ENCODE peak calls at places on chromosomes 5 and 9, in nine cellular contexts. D is SK-N-SH; L is CD8-positive, alpha-beta memory T cell; J is uterus; F is upper lobe of right lung; G is stomach; B is effector memory CD4-positive, alpha-beta T cell; O is colonic mucosa; R is tibial nerve. N is an unnamed sample. For H3K4me1, the result is how much of the 10 kb centered on the place peaks cover.

GRCh38 chr9:95648225-95648624 is 131.5 kb upstream of the PTCH1 start:
- DNase-seq in D (no peak), L (no peak), J (no peak), F (no peak), G (no peak), B (no peak), O (no peak), R (no peak), N (no peak)

GRCh38 chr9:98533132-98533531 is 175.6 kb downstream of the GABBR2 start:
- DNase-seq in D (no peak), L (no peak), J (no peak), F (no peak), G (no peak), B (no peak), O (peak), R (no peak), N (no peak)

GRCh38 chr9:133050781-133051180 is 11.0 kb upstream of the CEL start:
- DNase-seq in D (no peak), L (no peak), J (no peak), F (no peak), G (peak), B (no peak), O (peak), R (no peak), N (peak)

GRCh38 chr5:96794757-96795156 is 13.0 kb downstream of the ERAP1 start:
- DNase-seq in D (no peak), L (peak), J (no peak), F (no peak), G (no peak), B (no peak), O (no peak), R (no peak), N (no peak)

GRCh38 chr9:20212806-20213205 is 409.5 kb downstream of the MLLT3 start:
- DNase-seq in D (no peak), L (no peak), J (no peak), F (no peak), G (no peak), B (no peak), O (no peak), R (no peak), N (no peak)

GRCh38 chr5:6188344-6188743 is 190.0 kb downstream of the MED10 start:
- DNase-seq in D (no peak), L (no peak), J (no peak), F (no peak), G (no peak), B (no peak), O (no peak), R (no peak), N (no peak)

GRCh38 chr5:134086943-134087305 is 27.6 kb upstream of the TCF7 start:
- DNase-seq in D (no peak), L (peak), J (no peak), F (no peak), G (no peak), B (peak), O (no peak), R (no peak), N (no peak)

GRCh38 chr5:100448250-100448649 is 86.9 kb upstream of the FAM174A start:
- DNase-seq in D (no peak), L (no peak), J (no peak), F (no peak), G (no peak), B (no peak), O (no peak), R (no peak), N (no peak)

GRCh38 chr9:79962836-79963235 is 391.1 kb downstream of the TLE4 start:
- DNase-seq in D (no peak), L (no peak), J (no peak), F (no peak), G (no peak), B (no peak), O (no peak), R (no peak), N (no peak)

GRCh38 chr5:178331491-178331981 is 98.9 kb upstream of the PHYKPL start:
- DNase-seq in D (peak), L (no peak), J (no peak), F (peak), G (peak), B (no peak), O (peak), R (peak), N (peak)

GRCh38 chr9:109830587-109830986 is 50.6 kb downstream of the PALM2AKAP2 start:
- DNase-seq in D (no peak), L (no peak), J (no peak), F (no peak), G (no peak), B (no peak), O (no peak), R (no peak), N (no peak)

GRCh38 chr5:18977880-18978279 is 1010.1 kb downstream of the CDH18 start:
- DNase-seq in D (no peak), L (no peak), J (no peak), F (no peak), G (no peak), B (no peak), O (no peak), R (no peak), N (no peak)

GRCh38 chr9:32928912-32929311 is 72.5 kb downstream of the APTX start:
- DNase-seq in D (no peak), L (no peak), J (no peak), F (no peak), G (no peak), B (no peak), O (no peak), R (no peak), N (no peak)

GRCh38 chr5:24788829-24789509 is 144.2 kb upstream of the CDH10 start:
- DNase-seq in D (no peak), L (no peak), J (no peak), F (no peak), G (no peak), B (no peak), O (no peak), R (no peak), N (no peak)

GRCh38 chr5:120447706-120448239 is 16.3 kb upstream of the PRR16 start:
- DNase-seq in D (peak), L (no peak), J (no peak), F (no peak), G (no peak), B (no peak), O (no peak), R (no peak), N (no peak)

GRCh38 chr5:142357469-142358090 is 32.8 kb upstream of the SPRY4 start:
- DNase-seq in D (no peak), L (no peak), J (no peak), F (no peak), G (no peak), B (no peak), O (no peak), R (peak), N (no peak)

GRCh38 chr9:7234144-7234543 is 476.4 kb downstream of the KDM4C start:
- DNase-seq in D (peak), L (no peak), J (no peak), F (no peak), G (no peak), B (no peak), O (no peak), R (no peak), N (no peak)

GRCh38 chr9:98164912-98165311 is 27.5 kb downstream of the CORO2A start:
- DNase-seq in D (no peak), L (no peak), J (no peak), F (no peak), G (no peak), B (no peak), O (no peak), R (no peak), N (no peak)

GRCh38 chr5:52269853-52270252 is 517.9 kb upstream of the ITGA1 start:
- DNase-seq in D (no peak), L (no peak), J (no peak), F (no peak), G (no peak), B (no peak), O (no peak), R (no peak), N (no peak)

GRCh38 chr5:169416583-169417196 is 115.8 kb upstream of the SLIT3 start:
- DNase-seq in D (no peak), L (no peak), J (peak), F (no peak), G (no peak), B (no peak), O (peak), R (peak), N (peak)

GRCh38 chr9:114718801-114719221 is 36.8 kb upstream of the TEX48 start:
- DNase-seq in D (no peak), L (peak), J (no peak), F (no peak), G (peak), B (peak), O (peak), R (no peak), N (no peak)

GRCh38 chr5:81245871-81246235 is 12.7 kb downstream of the CKMT2 start:
- DNase-seq in D (no peak), L (no peak), J (no peak), F (no peak), G (no peak), B (no peak), O (no peak), R (no peak), N (no peak)
- H3K4me1 ChIP-seq in D (under half), L (under half), J (under half), F (under half), G (under half), B (under half), O (under half), R (under half), N (under half)

GRCh38 chr9:124260769-124261603 is 3.2 kb downstream of the NEK6 start:
- DNase-seq in D (no peak), L (no peak), J (no peak), F (no peak), G (peak), B (no peak), O (peak), R (no peak), N (no peak)
- H3K4me1 ChIP-seq in D (under half), L (under half), J (under half), F (half or more), G (half or more), B (under half), O (under half), R (half or more), N (under half)

GRCh38 chr9:124286292-124286931 is 28.7 kb downstream of the NEK6 start:
- DNase-seq in D (no peak), L (no peak), J (peak), F (peak), G (peak), B (no peak), O (peak), R (no peak), N (no peak)
- H3K4me1 ChIP-seq in D (under half), L (under half), J (under half), F (half or more), G (half or more), B (under half), O (under half), R (half or more), N (under half)

GRCh38 chr5:172850454-172850797 is 16.4 kb downstream of the ERGIC1 start:
- DNase-seq in D (no peak), L (no peak), J (no peak), F (no peak), G (no peak), B (no peak), O (no peak), R (no peak), N (no peak)
- H3K4me1 ChIP-seq in D (under half), L (under half), J (under half), F (half or more), G (half or more), B (under half), O (under half), R (under half), N (under half)

N was measured in pancreas.